ENCODE peak calls at places on chromosomes 4 and X, in six cellular contexts. R is RWPE2, Z is prostate gland, O is endothelial cell of umbilical vein, D is A549, E is hepatocyte. H is an unnamed sample. For H3K4me1, the result is how much of the 10 kb centered on the place peaks cover.

GRCh38 chr4:4693258-4693657 is 151.4 kb upstream of the STX18 start:
- DNase-seq in E (no peak), Z (no peak), R (no peak), D (no peak), O (no peak), H (no peak)

GRCh38 chr4:159227378-159227777 is 124.5 kb downstream of the RAPGEF2 start:
- DNase-seq in Z (peak), D (no peak), E (no peak), R (no peak), O (no peak), H (no peak)

GRCh38 chrX:45850775-45851433 is 650.2 kb upstream of the DIPK2B start:
- DNase-seq in D (peak), R (peak), Z (peak), E (peak), O (no peak), H (peak)

GRCh38 chr4:98659741-98660507 is 1.5 kb upstream of the TSPAN5 start:
- DNase-seq in Z (no peak), D (peak), R (no peak), E (peak), O (peak), H (no peak)

GRCh38 chr4:101818362-101818761 is 27.8 kb downstream of the BANK1 start:
- DNase-seq in O (no peak), Z (no peak), E (no peak), D (no peak), R (no peak), H (no peak)

GRCh38 chrX:153901753-153902140 is 2.7 kb upstream of the AVPR2 start:
- DNase-seq in D (no peak), R (no peak), Z (no peak), O (no peak), E (no peak), H (no peak)

GRCh38 chr4:87270144-87270543 is 49.7 kb upstream of the KLHL8 start:
- DNase-seq in D (peak), R (no peak), Z (peak), E (peak), O (peak), H (no peak)

GRCh38 chrX:150610446-150610845 is 42.0 kb downstream of the MTM1 start:
- DNase-seq in D (no peak), E (no peak), R (no peak), Z (no peak), O (no peak), H (no peak)

GRCh38 chr4:38097818-38098217 is 137.6 kb downstream of the PTTG2 start:
- DNase-seq in O (no peak), Z (no peak), D (no peak), R (no peak), E (no peak), H (no peak)

GRCh38 chr4:81499840-81500239 is 28.1 kb upstream of the RASGEF1B start:
- DNase-seq in R (no peak), E (no peak), Z (no peak), D (no peak), O (no peak), H (no peak)

GRCh38 chrX:11264925-11265324 is 28.3 kb upstream of the AMELX start:
- DNase-seq in O (no peak), E (no peak), R (no peak), D (no peak), Z (no peak), H (no peak)

GRCh38 chrX:133482345-133483041 is 67.2 kb upstream of the GPC4 start:
- DNase-seq in E (no peak), O (no peak), Z (peak), D (no peak), R (no peak), H (no peak)

GRCh38 chrX:148995661-148996060 is 495.2 kb downstream of the AFF2 start:
- DNase-seq in D (no peak), R (no peak), Z (no peak), E (no peak), O (no peak), H (no peak)

DNA sequence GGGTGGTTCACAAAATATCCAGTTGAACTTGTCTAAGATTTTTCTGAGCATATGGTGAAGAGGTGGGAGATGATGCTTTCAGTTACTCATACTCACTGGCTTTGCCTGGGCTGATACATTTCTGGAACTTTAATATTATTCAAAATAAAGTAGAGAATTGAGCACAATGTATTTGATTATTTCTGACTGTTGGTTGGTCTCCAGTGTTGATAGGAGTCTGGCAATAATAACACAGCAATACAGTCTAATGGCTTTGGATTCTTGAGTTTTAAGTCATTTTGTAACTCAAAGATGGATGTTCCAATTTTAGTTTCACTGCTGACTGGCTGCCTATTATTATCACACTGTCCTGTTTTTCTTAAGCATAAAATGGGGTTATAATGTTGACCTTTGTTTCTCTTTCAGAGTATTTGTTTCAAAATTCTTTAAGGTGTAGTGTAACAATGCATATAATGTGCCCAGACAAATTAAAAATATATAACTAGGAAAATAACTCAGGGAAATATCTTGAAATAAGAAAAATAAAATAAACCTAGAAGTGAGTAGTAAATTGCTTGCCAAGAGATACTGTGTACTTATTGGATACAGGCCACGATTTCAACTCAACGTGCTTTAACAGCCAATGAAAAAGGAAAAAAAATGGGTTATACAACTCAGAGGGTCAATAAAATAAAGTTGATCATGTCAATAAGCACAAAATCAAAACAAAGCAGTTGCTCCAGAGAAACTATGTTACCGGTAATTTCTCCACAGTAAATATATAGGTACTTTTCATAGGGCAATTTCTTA is 99.0 kb downstream of the ARSJ start:
- DNase-seq in D (no peak), E (no peak), O (peak), R (no peak), Z (no peak), H (no peak)
- H3K27ac ChIP-seq in D (no peak), E (no peak), O (no peak), R (no peak), Z (no peak), H (no peak)

GRCh38 chrX:140123446-140123845 is 158.1 kb upstream of the CXorf66 start:
- DNase-seq in E (no peak), O (no peak), D (peak), R (no peak), Z (no peak), H (no peak)
- TF ChIP-seq CTCF in E (peak), O (no peak), D (no peak), R (no peak), Z (no peak), H (no peak)

DNA sequence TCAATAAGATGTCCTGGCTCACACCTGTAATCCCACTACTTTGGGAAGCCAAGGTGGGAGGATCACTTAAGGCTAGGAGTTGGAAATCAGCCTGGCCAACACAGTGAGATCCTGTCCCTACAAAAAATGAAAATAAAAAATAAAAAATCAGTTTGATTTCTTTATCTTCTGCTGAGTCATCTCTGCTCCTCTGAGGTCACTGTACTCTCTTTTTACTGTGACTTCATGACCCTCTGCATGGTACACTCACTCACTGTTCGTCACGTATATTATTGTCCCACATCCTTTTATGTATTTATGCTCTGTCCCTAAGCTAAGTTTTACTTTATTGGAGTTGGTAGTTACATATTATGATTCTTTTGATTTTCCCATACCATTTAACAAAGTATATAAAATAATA is 333.3 kb downstream of the PCDH7 start:
- DNase-seq in O (no peak), R (no peak), E (no peak), Z (no peak), D (no peak), H (no peak)
- H3K4me1 ChIP-seq in O (under half), R (under half), E (under half), Z (under half), D (under half), H (under half)

DNA sequence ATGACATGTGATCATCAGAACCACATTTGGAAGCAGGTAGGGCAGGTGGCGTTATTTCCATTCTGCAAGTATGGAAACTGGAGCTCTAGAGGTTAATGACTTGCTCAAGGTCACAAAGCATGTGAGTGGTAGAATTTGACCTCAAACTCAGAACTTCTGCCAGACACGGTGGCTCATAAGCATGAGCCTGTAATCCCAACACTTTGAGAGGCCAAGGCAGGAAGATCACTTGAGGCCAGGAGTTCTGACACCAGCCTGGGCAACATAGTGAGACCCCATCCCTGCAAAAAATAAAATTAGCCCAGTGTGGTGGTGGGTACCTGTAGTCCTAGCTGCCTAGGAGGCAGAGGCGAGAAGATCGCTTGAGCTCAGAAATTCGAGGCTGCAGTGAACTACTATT is 139.2 kb downstream of the PALLD start:
- DNase-seq in Z (no peak), O (no peak), E (no peak), D (no peak), R (no peak), H (no peak)
- H3K27ac ChIP-seq in Z (no peak), O (peak), E (peak), D (peak), R (peak), H (peak)

GRCh38 chr4:126057371-126057770 is 742.6 kb downstream of the FAT4 start:
- DNase-seq in E (no peak), O (no peak), R (no peak), Z (no peak), D (no peak), H (no peak)

GRCh38 chr4:126047114-126047513 is 732.4 kb downstream of the FAT4 start:
- DNase-seq in O (no peak), Z (no peak), E (no peak), R (no peak), D (no peak), H (no peak)

GRCh38 chr4:126046081-126046614 is 731.4 kb downstream of the FAT4 start:
- DNase-seq in E (no peak), R (no peak), D (no peak), Z (no peak), O (no peak), H (no peak)

GRCh38 chr4:126051709-126052424 is 737.1 kb downstream of the FAT4 start:
- DNase-seq in Z (no peak), R (no peak), D (no peak), E (peak), O (peak), H (no peak)
- TF ChIP-seq CTCF in Z (no peak), R (peak), D (no peak), E (peak), O (no peak), H (no peak)

GRCh38 chr4:82811838-82812672 is 13.5 kb upstream of the SCD5 start:
- DNase-seq in R (no peak), E (no peak), D (no peak), O (peak), Z (no peak), H (no peak)
- H3K4me1 ChIP-seq in R (under half), E (under half), D (under half), O (under half), Z (under half), H (under half)

GRCh38 chr4:176309772-176310171 is 10.0 kb upstream of the SPCS3 start:
- DNase-seq in D (peak), Z (no peak), R (no peak), O (no peak), E (no peak), H (no peak)
- H3K27ac ChIP-seq in D (no peak), Z (no peak), R (no peak), O (no peak), E (no peak), H (no peak)

DNA sequence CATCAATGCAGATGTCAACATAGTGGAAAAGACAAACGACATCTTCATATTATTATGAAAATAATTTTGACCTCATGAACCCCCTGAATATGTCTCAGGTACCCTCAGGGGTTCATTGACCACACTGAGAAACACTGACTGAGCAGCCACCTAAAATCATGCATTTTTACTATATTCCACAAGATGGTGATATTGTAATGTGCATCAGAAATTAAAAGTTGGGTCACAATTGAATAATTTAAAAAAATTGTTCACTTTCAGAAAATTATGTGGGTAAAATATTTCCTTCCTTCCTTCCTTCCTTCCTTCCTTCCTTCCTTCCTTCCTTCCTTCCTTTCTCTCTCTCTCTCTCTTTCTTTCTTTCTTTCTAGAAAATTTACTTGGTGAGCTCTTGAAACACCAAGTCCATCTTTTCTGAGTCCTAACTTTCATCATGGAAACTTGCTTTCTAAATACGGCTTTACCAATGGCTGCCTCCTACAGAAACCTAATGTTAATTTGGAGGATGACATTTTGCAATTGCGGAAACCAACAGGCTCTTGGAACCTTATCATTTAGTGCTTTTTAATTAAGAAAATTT is 103.6 kb downstream of the RTL3 start:
- DNase-seq in D (no peak), E (no peak), R (no peak), O (peak), Z (no peak), H (no peak)
- TF ChIP-seq CTCF in D (peak), E (peak), R (peak), O (no peak), Z (no peak), H (no peak)

H was measured in colonic mucosa.